ENCODE peak calls at places on chromosomes 5 and 9, in seven cellular contexts. A, T, M, X, H, E and F are unnamed samples.

GRCh38 chr5:104513194-104513602 is 950.6 kb upstream of the NUDT12 start:
- DNase-seq in A (no peak), T (no peak), M (peak; percentile 19), X (no peak), H (no peak), E (peak; percentile 30), F (no peak)

GRCh38 chr9:86500667-86501435 is 146.6 kb upstream of the TUT7 start:
- DNase-seq in A (peak; percentile 87), T (no peak), M (peak; percentile 72), X (no peak), H (no peak), E (no peak), F (no peak)

GRCh38 chr5:109352024-109352423 is 57.8 kb downstream of the PJA2 start:
- DNase-seq in A (no peak), T (no peak), M (no peak), X (no peak), H (no peak), E (no peak), F (no peak)

GRCh38 chr9:124765439-124765835 is 5.7 kb downstream of the NR6A1 start:
- DNase-seq in A (no peak), T (no peak), M (no peak), X (no peak), H (no peak), E (no peak), F (no peak)

GRCh38 chr9:100473271-100474081 is 527 bp downstream of the TMEFF1 start:
- DNase-seq in A (peak; percentile 52), T (no peak), M (peak; percentile 27), X (peak; percentile 7), H (peak; percentile 15), E (peak; percentile 31), F (peak; percentile 39)

GRCh38 chr5:166581827-166582226 is 1709.6 kb upstream of the WWC1 start:
- DNase-seq in A (no peak), T (no peak), M (no peak), X (no peak), H (no peak), E (no peak), F (no peak)

GRCh38 chr9:131418143-131419028 is 24.5 kb downstream of the PRRC2B start:
- DNase-seq in A (no peak), T (no peak), M (no peak), X (no peak), H (peak; percentile 78), E (no peak), F (no peak)

GRCh38 chr5:151591144-151591819 is at the start of gene FAT2:
- DNase-seq in A (no peak), T (no peak), M (no peak), X (no peak), H (no peak), E (no peak), F (no peak)

GRCh38 chr5:15722305-15722704 is 222.3 kb downstream of the FBXL7 start:
- DNase-seq in A (no peak), T (no peak), M (no peak), X (no peak), H (no peak), E (no peak), F (no peak)

GRCh38 chr5:142671801-142672200 is 14.1 kb downstream of the FGF1 start:
- DNase-seq in A (peak; percentile 60), T (no peak), M (no peak), X (no peak), H (no peak), E (peak; percentile 35), F (no peak)